ENCODE peak calls at places on chromosomes 5 and 9, in seven cellular contexts. W is CD4-positive, alpha-beta memory T cell; I is NT2/D1; F is AG04450; U is brain microvascular endothelial cell; N is endothelial cell of umbilical vein; M is endodermal cell. L is an unnamed sample.

GRCh38 chr5:89613222-89613956 is 730.4 kb upstream of the MEF2C start:
- DNase-seq in W (no peak), I (no peak), N (no peak), M (no peak), U (peak; percentile 9), F (no peak), L (no peak)

GRCh38 chr9:111108946-111109345 is 70.7 kb upstream of the LPAR1 start:
- DNase-seq in F (peak; percentile 27), U (peak; percentile 34), W (no peak), I (no peak), M (no peak), N (no peak), L (peak; percentile 82)

GRCh38 chr5:67673618-67674017 is 477.0 kb upstream of the CD180 start:
- DNase-seq in I (no peak), N (no peak), F (no peak), U (no peak), M (no peak), W (no peak), L (no peak)

GRCh38 chr5:14873093-14873492 is 1.5 kb upstream of the ANKH start:
- DNase-seq in U (no peak), I (no peak), F (no peak), N (no peak), W (no peak), M (peak; percentile 69), L (no peak)

GRCh38 chr9:79256691-79257213 is 315.0 kb upstream of the TLE4 start:
- DNase-seq in F (no peak), I (no peak), N (no peak), U (no peak), W (no peak), M (no peak), L (no peak)

GRCh38 chr5:33272288-33272687 is 168.5 kb upstream of the TARS1 start:
- DNase-seq in F (peak; percentile 60), I (no peak), W (no peak), N (peak; percentile 94), M (no peak), U (peak; percentile 73), L (no peak)

GRCh38 chr5:173917788-173918786 is 29.9 kb downstream of the CPEB4 start:
- DNase-seq in N (peak; percentile 93), W (peak; percentile 82), I (peak; percentile 63), U (peak; percentile 76), M (peak; percentile 73), F (peak; percentile 74), L (peak; percentile 71)

GRCh38 chr5:67306997-67307580 is 110.5 kb upstream of the CD180 start:
- DNase-seq in W (no peak), F (no peak), U (no peak), N (no peak), M (no peak), I (no peak), L (no peak)

GRCh38 chr9:14517154-14517906 is 175.9 kb downstream of the ZDHHC21 start:
- DNase-seq in W (no peak), F (no peak), U (no peak), N (no peak), M (no peak), I (no peak), L (no peak)

GRCh38 chr9:97921959-97922905 is at the start of gene TRMO:
- DNase-seq in M (peak; percentile 98), F (peak; percentile 98), N (peak; percentile 98), U (peak; percentile 98), W (peak; percentile 97), I (peak; percentile 97), L (peak; percentile 97)

GRCh38 chr5:39367711-39368110 is 3.4 kb upstream of the C9 start:
- DNase-seq in I (no peak), M (no peak), F (no peak), N (no peak), U (no peak), W (no peak), L (no peak)

GRCh38 chr5:143302344-143302743 is 101.1 kb downstream of the NR3C1 start:
- DNase-seq in F (no peak), I (no peak), N (no peak), U (no peak), M (no peak), W (no peak), L (no peak)

DNA sequence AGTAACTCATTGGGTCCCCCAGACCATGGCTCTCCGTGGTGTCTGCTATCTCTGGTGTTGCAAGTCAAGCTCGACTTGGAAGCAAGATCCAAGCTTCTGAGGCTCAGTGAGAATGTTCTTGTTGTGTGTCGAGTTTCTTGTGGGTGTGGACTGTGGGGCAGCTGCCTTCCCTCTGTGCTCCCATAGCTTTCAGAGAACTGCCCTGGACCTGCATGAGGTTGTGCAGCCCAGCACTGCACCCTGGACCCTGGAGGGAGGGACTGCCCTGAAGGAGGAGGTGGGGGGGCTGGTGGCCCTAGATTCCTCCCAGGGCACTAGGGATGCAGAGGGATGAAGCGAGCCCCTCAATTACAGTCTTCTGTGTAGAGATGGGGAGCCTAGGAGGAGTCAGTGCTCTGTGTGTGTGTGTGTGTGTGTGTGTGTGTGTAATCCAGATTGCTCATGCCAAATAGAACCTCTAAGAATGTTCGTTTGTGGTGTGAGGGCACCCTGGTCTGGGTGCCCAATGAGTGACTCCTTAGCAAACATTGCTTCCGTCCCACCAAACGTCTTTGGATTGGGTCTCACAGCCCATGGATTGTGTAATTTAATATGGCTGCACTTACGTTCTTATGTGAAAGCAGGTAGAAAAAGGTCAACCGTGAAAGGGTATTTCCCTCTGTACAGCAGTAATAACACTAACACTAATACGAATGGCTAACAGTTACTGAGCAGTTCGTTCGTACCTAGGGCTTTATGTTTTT is 143.3 kb upstream of the LMX1B start:
- DNase-seq in W (no peak), I (no peak), N (no peak), M (no peak), F (no peak), U (no peak), L (peak; percentile 98)
- H3K4me3 ChIP-seq in W (no peak overlapping the region), I (no peak overlapping the region), N (no peak overlapping the region), M (no peak overlapping the region), F (no peak overlapping the region), U (no peak overlapping the region), L (peak overlapping the region; percentile 3)

GRCh38 chr5:54525692-54526091 is 8.1 kb downstream of the SNX18 start:
- DNase-seq in F (no peak), N (no peak), W (no peak), U (no peak), I (no peak), M (no peak), L (no peak)
- H3K4me3 ChIP-seq in F (no peak overlapping the region), N (no peak overlapping the region), W (no peak overlapping the region), U (no peak overlapping the region), I (no peak overlapping the region), M (no peak overlapping the region), L (no peak overlapping the region)

DNA sequence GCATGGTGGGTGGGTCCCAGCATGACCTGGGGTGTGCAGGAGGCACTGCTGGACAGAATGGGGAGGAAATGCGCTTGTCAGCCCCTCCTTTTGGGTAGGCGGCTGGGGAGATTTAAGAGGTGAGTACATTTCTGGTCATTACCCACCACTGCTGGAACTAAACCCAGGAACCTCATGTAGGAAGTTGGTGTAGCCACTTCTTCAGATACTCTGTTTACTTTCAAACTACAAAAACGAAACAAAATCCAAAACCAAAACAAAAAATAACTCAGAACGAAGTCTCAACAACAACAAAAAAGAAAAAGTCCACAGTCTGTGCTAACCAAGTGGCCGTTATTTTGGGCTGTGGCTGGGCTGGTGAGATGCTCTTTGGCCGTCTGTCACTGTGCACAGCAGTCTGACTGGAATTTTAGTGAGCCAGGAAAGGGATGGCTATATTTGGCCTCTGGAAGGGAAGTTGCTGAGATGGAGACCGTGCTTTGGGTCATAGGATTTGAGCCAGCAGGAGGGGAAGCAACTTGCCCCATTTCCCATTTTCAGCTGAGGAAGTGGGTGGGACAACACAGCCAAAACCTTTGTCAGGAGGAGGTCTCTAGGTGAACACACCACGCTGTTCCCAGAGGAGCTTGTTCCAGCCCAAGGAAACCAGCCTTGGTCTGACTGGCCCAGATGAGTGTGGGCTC is 334.0 kb downstream of the ZSWIM6 start:
- DNase-seq in N (no peak), W (no peak), M (no peak), I (no peak), F (no peak), U (no peak), L (no peak)
- H3K4me3 ChIP-seq in N (no peak overlapping the region), W (no peak overlapping the region), M (no peak overlapping the region), I (no peak overlapping the region), F (no peak overlapping the region), U (no peak overlapping the region), L (no peak overlapping the region)

GRCh38 chr9:71764438-71764837 is 3.9 kb downstream of the CEMIP2 start:
- DNase-seq in I (no peak), N (no peak), M (no peak), U (no peak), W (no peak), F (no peak), L (no peak)
- H3K4me3 ChIP-seq in I (no peak overlapping the region), N (no peak overlapping the region), M (peak overlapping the region; percentile 17), U (no peak overlapping the region), W (no peak overlapping the region), F (peak overlapping the region; percentile 33), L (no peak overlapping the region)

GRCh38 chr5:176845392-176845713 is 35.0 kb downstream of the UNC5A start:
- DNase-seq in U (no peak), N (no peak), I (no peak), W (no peak), F (no peak), M (no peak), L (no peak)
- H3K4me3 ChIP-seq in U (no peak overlapping the region), N (no peak overlapping the region), I (no peak overlapping the region), W (no peak overlapping the region), F (no peak overlapping the region), M (no peak overlapping the region), L (no peak overlapping the region)

L was measured in HL-60.